ENCODE peak calls at places on chromosomes 11 and 22, in six cellular contexts. E is adipocyte, D is PC-3, U is IMR-90, R is iPS DF 6.9, Q is heart left ventricle. S is an unnamed sample. For H3K4me1, the result is how much of the 10 kb centered on the place peaks cover.

GRCh38 chr11:57751676-57752253 is at the start of gene BTBD18:
- DNase-seq in E (peak), U (peak), R (no peak), D (peak), Q (peak), S (peak)

GRCh38 chr11:28702871-28703270 is 594.7 kb downstream of the METTL15 start:
- DNase-seq in D (peak), U (no peak), E (no peak), R (no peak), Q (no peak), S (no peak)

GRCh38 chr11:76321820-76322524 is 59.0 kb downstream of the THAP12 start:
- DNase-seq in U (no peak), R (no peak), E (no peak), Q (no peak), D (no peak), S (no peak)

GRCh38 chr11:134558258-134558835 is 146.3 kb upstream of the B3GAT1 start:
- DNase-seq in D (no peak), Q (no peak), R (no peak), U (no peak), E (no peak), S (no peak)

GRCh38 chr11:17986007-17986710 is 26.7 kb downstream of the SERGEF start:
- DNase-seq in U (peak), Q (no peak), D (peak), E (peak), R (no peak), S (peak)

GRCh38 chr11:88950975-88951374 is 114.8 kb downstream of the GRM5 start:
- DNase-seq in D (no peak), R (no peak), Q (no peak), E (no peak), U (no peak), S (no peak)

GRCh38 chr11:123211981-123212380 is 16.9 kb upstream of the CLMP start:
- DNase-seq in D (no peak), R (no peak), U (peak), Q (no peak), E (no peak), S (no peak)

GRCh38 chr11:88178211-88178610 is 3.0 kb upstream of the RAB38 start:
- DNase-seq in R (no peak), D (no peak), E (no peak), Q (no peak), U (peak), S (no peak)

GRCh38 chr22:31084811-31085492 is 3.8 kb downstream of the SMTN start:
- DNase-seq in E (peak), U (peak), R (peak), D (no peak), Q (peak), S (peak)

GRCh38 chr11:128399186-128399585 is 188.2 kb downstream of the ETS1 start:
- DNase-seq in Q (no peak), E (peak), R (no peak), D (peak), U (peak), S (no peak)

GRCh38 chr11:65118097-65118837 is 766 bp upstream of the ZNHIT2 start:
- DNase-seq in U (no peak), R (no peak), E (no peak), D (no peak), Q (no peak), S (no peak)
- H3K4me1 ChIP-seq in U (under half), R (under half), E (under half), D (under half), Q (half or more), S (under half)

GRCh38 chr11:10302294-10302743 is 2.6 kb upstream of the ADM start:
- DNase-seq in Q (no peak), D (peak), R (no peak), U (no peak), E (no peak), S (peak)

GRCh38 chr11:10294289-10294953 is 402 bp upstream of the SBF2 start:
- DNase-seq in U (peak), R (no peak), Q (peak), E (peak), D (peak), S (peak)

GRCh38 chr11:10295056-10295901 is 1.3 kb upstream of the SBF2 start:
- DNase-seq in E (peak), D (no peak), U (no peak), Q (no peak), R (no peak), S (no peak)

GRCh38 chr11:10301656-10302293 is 3.1 kb upstream of the ADM start:
- DNase-seq in U (peak), R (no peak), D (peak), Q (no peak), E (peak), S (no peak)

GRCh38 chr11:10298342-10298741 is 4.3 kb upstream of the SBF2 start:
- DNase-seq in D (peak), Q (no peak), R (no peak), E (peak), U (peak), S (peak)
- H3K4me1 ChIP-seq in D (under half), Q (under half), R (under half), E (under half), U (under half), S (under half)

GRCh38 chr22:23520875-23521441 is 59.1 kb downstream of the IGLL1 start:
- DNase-seq in U (peak), D (no peak), Q (peak), E (peak), R (no peak), S (peak)

GRCh38 chr22:23519442-23520177 is 60.5 kb downstream of the IGLL1 start:
- DNase-seq in U (no peak), R (no peak), D (no peak), Q (no peak), E (no peak), S (no peak)

GRCh38 chr22:23516304-23516703 is 63.8 kb downstream of the IGLL1 start:
- DNase-seq in E (no peak), R (no peak), D (no peak), Q (no peak), U (no peak), S (no peak)

GRCh38 chr22:23517804-23518380 is 62.2 kb downstream of the IGLL1 start:
- DNase-seq in E (no peak), D (no peak), Q (no peak), R (no peak), U (no peak), S (no peak)

DNA sequence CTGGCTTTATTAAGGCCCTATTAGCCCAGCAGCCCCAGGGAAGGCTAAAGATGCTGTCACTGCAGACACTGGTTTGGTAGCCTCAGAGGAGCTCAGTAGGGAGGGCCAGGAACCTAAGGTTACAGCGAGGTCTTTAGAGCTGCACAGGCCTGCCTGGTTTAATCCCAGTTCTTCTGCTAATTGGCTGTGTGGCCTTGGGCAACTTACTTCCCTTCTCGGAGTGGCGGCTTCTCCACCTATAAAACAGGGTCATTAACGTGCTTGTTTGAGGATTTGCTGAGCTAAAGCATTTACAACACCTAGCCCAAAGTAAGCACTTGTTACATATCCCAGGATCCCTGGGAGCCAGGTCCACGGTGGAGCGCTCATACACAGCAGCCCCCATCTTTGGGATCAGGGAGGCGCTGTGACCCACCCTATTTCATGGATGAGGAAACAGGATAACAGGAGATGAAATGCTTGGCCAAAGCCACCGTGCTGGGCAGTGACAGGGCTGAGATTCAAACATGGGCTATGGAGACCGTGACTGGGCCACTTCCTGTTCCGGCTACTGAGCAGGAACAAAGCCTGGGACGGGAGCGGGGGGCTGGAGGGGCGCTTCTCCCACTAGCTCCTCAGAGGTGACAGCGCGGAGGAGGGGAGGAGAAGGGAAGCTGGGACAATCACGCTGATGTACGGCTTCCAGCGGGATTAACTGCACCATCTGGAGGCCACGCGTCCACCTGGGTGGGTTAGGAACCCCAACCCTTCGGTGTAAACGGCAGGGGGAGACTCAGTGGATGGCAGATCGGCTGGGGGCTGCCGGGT is 61.5 kb downstream of the IGLL1 start:
- DNase-seq in R (no peak), D (no peak), Q (no peak), U (no peak), E (no peak), S (no peak)
- H3K4me1 ChIP-seq in R (under half), D (under half), Q (under half), U (under half), E (under half), S (under half)

GRCh38 chr11:102560555-102561011 is 30.0 kb upstream of the MMP7 start:
- DNase-seq in R (no peak), Q (no peak), U (peak), E (peak), D (peak), S (peak)

GRCh38 chr11:102564110-102564509 is 33.6 kb upstream of the MMP7 start:
- DNase-seq in E (peak), Q (no peak), D (peak), U (peak), R (no peak), S (peak)

GRCh38 chr11:102559839-102560238 is 29.3 kb upstream of the MMP7 start:
- DNase-seq in D (no peak), R (no peak), U (no peak), Q (no peak), E (no peak), S (no peak)

GRCh38 chr11:102566112-102566511 is 35.6 kb upstream of the MMP7 start:
- DNase-seq in E (no peak), D (no peak), Q (no peak), R (no peak), U (no peak), S (no peak)

DNA sequence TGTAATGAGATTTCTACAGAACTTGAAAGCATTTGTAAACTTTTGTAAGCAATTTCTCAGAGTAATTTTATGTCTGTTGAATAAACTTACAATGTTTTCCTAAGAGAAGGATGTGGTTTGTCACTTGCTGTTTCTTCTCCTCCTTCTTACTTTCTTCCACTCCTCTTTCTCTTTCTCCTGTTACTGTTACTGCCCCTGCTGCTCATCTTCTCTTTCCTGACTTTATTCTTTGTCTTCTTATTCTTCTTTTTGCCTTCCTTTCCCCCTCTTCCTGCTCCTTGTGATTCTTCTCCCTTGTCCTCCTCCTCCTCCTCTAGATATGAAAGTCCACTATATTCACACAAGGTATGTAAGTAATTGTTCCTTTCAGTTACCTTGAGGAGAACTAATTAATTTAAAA is 31.1 kb upstream of the MMP7 start:
- DNase-seq in D (no peak), Q (no peak), R (no peak), E (no peak), U (no peak), S (no peak)
- H3K4me1 ChIP-seq in D (under half), Q (under half), R (under half), E (under half), U (under half), S (under half)

GRCh38 chr22:19410941-19411689 is 20.4 kb downstream of the HIRA start:
- DNase-seq in R (no peak), D (no peak), U (no peak), E (no peak), Q (no peak), S (peak)
- H3K4me1 ChIP-seq in R (under half), D (under half), U (under half), E (under half), Q (under half), S (half or more)

S was measured in cardiac muscle cell.